ENCODE peak calls at places on chromosome 13, in nine cellular contexts. Z is MM.1S; T is NCI-H1436; H is NCI-H2081; Q is activated CD8-positive, alpha-beta memory T cell treated with anti-CD3 and anti-CD28 coated beads, Interleukin-2, amount 50 U/mL, for 48 hours; J is cardiac fibroblast; K is astrocyte; E is ureter; R is IMR-90. F is an unnamed sample.

GRCh38 chr13:44259045-44260042 is 114.3 kb upstream of the SERP2 start:
- DNase-seq in E (no peak), J (peak; percentile 65), H (no peak), Z (no peak), K (peak; percentile 69), T (no peak), R (peak; percentile 66), Q (peak; percentile 73), F (peak; percentile 39)

GRCh38 chr13:31962661-31963345 is 68.8 kb upstream of the FRY start:
- DNase-seq in R (peak; percentile 50), H (no peak), J (no peak), T (no peak), E (no peak), Q (no peak), K (peak; percentile 38), Z (no peak), F (no peak)

GRCh38 chr13:78137404-78138142 is 218.9 kb upstream of the EDNRB start:
- DNase-seq in K (peak; percentile 48), E (no peak), Q (no peak), J (peak; percentile 71), H (peak; percentile 71), Z (peak; percentile 67), R (peak; percentile 72), T (peak; percentile 62), F (peak; percentile 22)

GRCh38 chr13:27403252-27403678 is 21.2 kb upstream of the GTF3A start:
- DNase-seq in H (no peak), Q (no peak), E (no peak), R (peak; percentile 65), J (peak; percentile 77), K (peak; percentile 78), Z (no peak), T (no peak), F (no peak)

GRCh38 chr13:29893438-29893837 is 43.0 kb upstream of the UBL3 start:
- DNase-seq in R (peak; percentile 51), H (no peak), E (no peak), Z (no peak), T (no peak), J (no peak), K (peak; percentile 39), Q (no peak), F (no peak)

GRCh38 chr13:67136157-67136556 is 94.0 kb downstream of the PCDH9 start:
- DNase-seq in T (no peak), Q (no peak), J (peak; percentile 36), H (no peak), Z (no peak), E (no peak), R (no peak), K (no peak), F (no peak)

GRCh38 chr13:45863716-45864590 is 12.4 kb upstream of the SIAH3 start:
- DNase-seq in H (no peak), T (no peak), Q (no peak), E (no peak), Z (no peak), R (no peak), J (no peak), K (no peak), F (no peak)

GRCh38 chr13:44278164-44278563 is 95.5 kb upstream of the SERP2 start:
- DNase-seq in K (no peak), R (no peak), J (peak; percentile 44), Q (no peak), H (no peak), E (no peak), T (no peak), Z (no peak), F (no peak)